ENCODE peak calls at places on chromosomes 13 and 19, in seven cellular contexts. D, R, Z, F, Q, C and N are unnamed samples.

GRCh38 chr13:33057019-33057785 is 41.0 kb downstream of the KL start:
- DNase-seq in D (peak; percentile 53), R (no peak), Z (no peak), F (peak; percentile 62), Q (peak; percentile 32), C (peak; percentile 11), N (peak; percentile 54)

GRCh38 chr13:90641884-90642283 is 705.6 kb upstream of the MIR17HG start:
- DNase-seq in D (no peak), R (no peak), Z (no peak), F (no peak), Q (no peak), C (no peak), N (no peak)

GRCh38 chr19:17648097-17648660 is 40.0 kb downstream of the UNC13A start:
- DNase-seq in D (no peak), R (no peak), Z (no peak), F (no peak), Q (no peak), C (no peak), N (no peak)

GRCh38 chr13:32300920-32301319 is 14.2 kb downstream of the ZAR1L start:
- DNase-seq in D (no peak), R (no peak), Z (no peak), F (no peak), Q (no peak), C (no peak), N (no peak)

GRCh38 chr19:32675720-32676185 is at the start of gene RGS9BP:
- DNase-seq in D (peak; percentile 81), R (no peak), Z (peak; percentile 46), F (peak; percentile 76), Q (peak; percentile 57), C (peak; percentile 78), N (peak; percentile 84)

GRCh38 chr19:58544591-58545285 is 874 bp downstream of the TRIM28 start:
- DNase-seq in D (peak; percentile 54), R (peak; percentile 54), Z (peak; percentile 73), F (peak; percentile 59), Q (peak; percentile 79), C (no peak), N (peak; percentile 63)

GRCh38 chr13:101490400-101491015 is 38.0 kb downstream of the ITGBL1 start:
- DNase-seq in D (peak; percentile 59), R (no peak), Z (no peak), F (peak; percentile 14), Q (no peak), C (no peak), N (no peak)

GRCh38 chr19:28644261-28644660 is 568.7 kb downstream of the UQCRFS1 start:
- DNase-seq in D (no peak), R (no peak), Z (no peak), F (no peak), Q (no peak), C (no peak), N (no peak)